ENCODE peak calls at places on chromosomes 3 and 15, in seven cellular contexts. G is NCI-H1105; Q is HFF-Myc; I is stimulated activated CD4-positive, alpha-beta T cell treated with anti-CD3 and anti-CD28 coated beads, Interleukin-12 subunit alpha, Interleukin-12 subunit beta, amount 100 ng/mL, for 48 hours; F is GM13977; O is AG10803; S is RWPE1. B is an unnamed sample.

GRCh38 chr15:39171944-39172368 is 408.9 kb upstream of the THBS1 start:
- DNase-seq in F (no peak), G (peak), Q (peak), S (peak), O (peak), I (peak), B (peak)

GRCh38 chr3:18712713-18713575 is 287.8 kb upstream of the SATB1 start:
- DNase-seq in G (no peak), F (no peak), S (no peak), O (no peak), Q (no peak), I (peak), B (no peak)

GRCh38 chr15:85689729-85690128 is 105.0 kb downstream of the KLHL25 start:
- DNase-seq in I (no peak), S (no peak), Q (peak), G (no peak), O (peak), F (no peak), B (no peak)

GRCh38 chr3:63847718-63848450 is 15.7 kb downstream of the THOC7 start:
- DNase-seq in O (no peak), S (no peak), F (no peak), Q (no peak), G (no peak), I (no peak), B (no peak)

GRCh38 chr3:17213102-17213501 is 328.3 kb downstream of the PLCL2 start:
- DNase-seq in S (no peak), F (no peak), I (no peak), G (no peak), Q (no peak), O (peak), B (peak)

GRCh38 chr3:100425321-100425720 is 24.0 kb downstream of the LNP1 start:
- DNase-seq in Q (no peak), F (no peak), O (no peak), S (peak), G (no peak), I (no peak), B (no peak)

GRCh38 chr3:131708216-131708615 is 205.4 kb upstream of the MRPL3 start:
- DNase-seq in I (no peak), Q (no peak), F (no peak), O (peak), G (no peak), S (no peak), B (no peak)

GRCh38 chr3:148254402-148254801 is 443.3 kb upstream of the AGTR1 start:
- DNase-seq in O (no peak), S (no peak), Q (no peak), I (no peak), G (no peak), F (no peak), B (no peak)

GRCh38 chr3:179898024-179898423 is 138.7 kb downstream of the PEX5L start:
- DNase-seq in F (peak), Q (peak), S (peak), G (peak), I (no peak), O (no peak), B (peak)

GRCh38 chr15:72197460-72198409 is at the start of gene GRAMD2A:
- DNase-seq in Q (no peak), G (peak), O (peak), S (peak), F (peak), I (peak), B (peak)

GRCh38 chr3:127056281-127056680 is 73.4 kb downstream of the PLXNA1 start:
- DNase-seq in G (no peak), F (no peak), Q (no peak), I (no peak), S (no peak), O (no peak), B (no peak)

GRCh38 chr3:185561374-185561943 is 9.1 kb upstream of the LIPH start:
- DNase-seq in S (no peak), Q (no peak), I (no peak), G (no peak), F (no peak), O (no peak), B (no peak)

GRCh38 chr3:25572336-25572735 is 92.4 kb downstream of the TOP2B start:
- DNase-seq in Q (no peak), O (no peak), F (no peak), I (no peak), G (no peak), S (no peak), B (no peak)

GRCh38 chr3:186021673-186022362 is 84.0 kb upstream of the TRA2B start:
- DNase-seq in Q (peak), I (no peak), F (no peak), O (peak), G (no peak), S (peak), B (peak)

GRCh38 chr3:5357089-5357488 is 169.6 kb downstream of the EDEM1 start:
- DNase-seq in O (no peak), S (no peak), Q (no peak), G (no peak), I (no peak), F (no peak), B (no peak)

GRCh38 chr3:98824256-98824655 is 61.1 kb downstream of the ST3GAL6 start:
- DNase-seq in S (no peak), Q (no peak), F (no peak), G (no peak), O (no peak), I (no peak), B (no peak)

GRCh38 chr3:171676600-171677175 is 133.6 kb downstream of the PLD1 start:
- DNase-seq in O (no peak), Q (no peak), G (no peak), F (no peak), I (no peak), S (no peak), B (no peak)

GRCh38 chr3:127962937-127963336 is 47.9 kb downstream of the KBTBD12 start:
- DNase-seq in G (no peak), I (no peak), Q (no peak), S (no peak), F (no peak), O (no peak), B (no peak)

GRCh38 chr3:28973621-28974020 is 307.2 kb upstream of the RBMS3 start:
- DNase-seq in S (no peak), G (no peak), Q (peak), I (no peak), F (no peak), O (peak), B (no peak)

GRCh38 chr3:171804618-171805389 is 5.5 kb downstream of the PLD1 start:
- DNase-seq in Q (no peak), S (no peak), O (peak), I (no peak), F (no peak), G (no peak), B (no peak)

GRCh38 chr3:25038907-25039306 is 389.2 kb upstream of the RARB start:
- DNase-seq in F (no peak), Q (no peak), O (no peak), G (no peak), S (no peak), I (no peak), B (no peak)

GRCh38 chr3:120142236-120142635 is 48.0 kb upstream of the GSK3B start:
- DNase-seq in G (no peak), F (no peak), Q (no peak), O (peak), S (no peak), I (no peak), B (no peak)

B was measured in SW480.